ENCODE peak calls at places on chromosomes 13 and 19, in nine cellular contexts. F is suprapubic skin, B is breast epithelium, U is endothelial cell of umbilical vein, D is K562, Z is upper lobe of left lung, K is stomach, Y is GM12891, L is HepG2. W is an unnamed sample.

GRCh38 chr13:33096886-33097610 is 80.8 kb downstream of the KL start:
- DNase-seq in F (no peak), B (no peak), U (no peak), D (no peak), Z (no peak), K (no peak), Y (no peak), L (no peak), W (no peak)

GRCh38 chr19:34336781-34337271 is 28.2 kb upstream of the GPI start:
- DNase-seq in F (no peak), B (no peak), U (peak; percentile 68), D (peak; percentile 42), Z (no peak), K (no peak), Y (no peak), L (no peak), W (no peak)

GRCh38 chr13:62643007-62643483 is 1227.4 kb upstream of the PCDH20 start:
- DNase-seq in F (no peak), B (no peak), U (no peak), D (no peak), Z (no peak), K (no peak), Y (no peak), L (peak; percentile 5), W (no peak)

GRCh38 chr19:13463296-13463695 is 43.0 kb downstream of the CACNA1A start:
- DNase-seq in F (no peak), B (no peak), U (no peak), D (peak; percentile 28), Z (no peak), K (no peak), Y (no peak), L (no peak), W (no peak)

GRCh38 chr19:679418-680286 is 3.5 kb downstream of the FSTL3 start:
- DNase-seq in F (peak; percentile 86), B (no peak), U (peak; percentile 42), D (peak; percentile 66), Z (peak; percentile 92), K (peak; percentile 57), Y (no peak), L (no peak), W (peak; percentile 62)

GRCh38 chr13:94128430-94128829 is 351.1 kb downstream of the DCT start:
- DNase-seq in F (no peak), B (no peak), U (no peak), D (no peak), Z (no peak), K (no peak), Y (no peak), L (no peak), W (no peak)

GRCh38 chr13:21542563-21542962 is 61.4 kb downstream of the MICU2 start:
- DNase-seq in F (no peak), B (no peak), U (no peak), D (no peak), Z (no peak), K (no peak), Y (no peak), L (peak; percentile 10), W (no peak)

GRCh38 chr13:101209206-101209893 is 207.0 kb downstream of the NALCN start:
- DNase-seq in F (no peak), B (no peak), U (peak; percentile 10), D (no peak), Z (no peak), K (no peak), Y (no peak), L (no peak), W (no peak)

GRCh38 chr13:45335397-45336024 is 5.5 kb downstream of the TPT1 start:
- DNase-seq in F (no peak), B (no peak), U (no peak), D (no peak), Z (no peak), K (no peak), Y (no peak), L (peak; percentile 65), W (no peak)

GRCh38 chr13:45337803-45338202 is 3.2 kb downstream of the TPT1 start:
- DNase-seq in F (no peak), B (no peak), U (no peak), D (no peak), Z (no peak), K (no peak), Y (no peak), L (no peak), W (no peak)

GRCh38 chr13:45333973-45334922 is 6.7 kb downstream of the TPT1 start:
- DNase-seq in F (no peak), B (no peak), U (peak; percentile 45), D (no peak), Z (no peak), K (no peak), Y (no peak), L (no peak), W (no peak)

GRCh38 chr13:45337395-45337794 is 3.6 kb downstream of the TPT1 start:
- DNase-seq in F (no peak), B (no peak), U (no peak), D (no peak), Z (no peak), K (no peak), Y (no peak), L (no peak), W (no peak)

DNA sequence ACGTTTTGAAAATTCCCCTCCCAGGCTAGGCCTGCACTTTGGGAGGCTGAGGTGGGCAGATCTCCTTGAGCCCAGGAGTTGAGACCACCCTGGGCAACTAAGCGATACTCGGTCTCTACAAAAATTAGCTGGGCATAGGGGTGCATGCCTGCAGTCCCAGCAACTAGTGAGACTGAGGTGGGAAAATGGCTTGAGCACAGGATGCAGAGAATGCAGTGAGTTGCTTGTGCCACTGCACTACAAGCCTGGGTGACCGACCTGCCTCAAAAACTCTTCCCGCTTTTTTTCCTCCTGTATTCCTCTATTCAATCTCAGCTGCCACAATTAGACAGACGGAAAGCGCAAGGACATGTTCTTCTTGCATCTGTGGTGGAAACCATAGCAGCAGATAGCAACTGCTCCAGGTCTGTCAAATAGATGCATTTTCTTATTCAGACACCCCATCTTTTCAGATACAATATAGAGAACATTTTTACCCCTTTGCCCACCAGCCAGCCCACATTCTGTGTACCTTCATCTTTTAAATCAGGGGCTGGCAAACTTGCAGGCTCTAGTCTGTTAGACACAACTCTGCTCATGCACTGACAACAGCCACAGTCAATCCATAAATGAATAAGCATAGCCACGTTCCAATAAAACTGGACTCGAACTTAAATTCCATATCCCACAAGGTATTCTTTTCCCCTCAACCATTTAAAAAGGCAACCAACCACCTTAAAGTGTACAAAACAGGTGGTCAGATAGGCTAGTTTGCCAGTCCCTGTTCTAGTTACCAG is 4.8 kb downstream of the TPT1 start:
- DNase-seq in F (no peak), B (no peak), U (no peak), D (no peak), Z (no peak), K (no peak), Y (no peak), L (no peak), W (no peak)
- TF ChIP-seq POLR2AphosphoS5 in F (no peak), B (no peak), U (no peak), D (peak; percentile 31), Z (no peak), K (no peak), Y (peak; percentile 46), L (peak; percentile 16), W (peak; percentile 38)

DNA sequence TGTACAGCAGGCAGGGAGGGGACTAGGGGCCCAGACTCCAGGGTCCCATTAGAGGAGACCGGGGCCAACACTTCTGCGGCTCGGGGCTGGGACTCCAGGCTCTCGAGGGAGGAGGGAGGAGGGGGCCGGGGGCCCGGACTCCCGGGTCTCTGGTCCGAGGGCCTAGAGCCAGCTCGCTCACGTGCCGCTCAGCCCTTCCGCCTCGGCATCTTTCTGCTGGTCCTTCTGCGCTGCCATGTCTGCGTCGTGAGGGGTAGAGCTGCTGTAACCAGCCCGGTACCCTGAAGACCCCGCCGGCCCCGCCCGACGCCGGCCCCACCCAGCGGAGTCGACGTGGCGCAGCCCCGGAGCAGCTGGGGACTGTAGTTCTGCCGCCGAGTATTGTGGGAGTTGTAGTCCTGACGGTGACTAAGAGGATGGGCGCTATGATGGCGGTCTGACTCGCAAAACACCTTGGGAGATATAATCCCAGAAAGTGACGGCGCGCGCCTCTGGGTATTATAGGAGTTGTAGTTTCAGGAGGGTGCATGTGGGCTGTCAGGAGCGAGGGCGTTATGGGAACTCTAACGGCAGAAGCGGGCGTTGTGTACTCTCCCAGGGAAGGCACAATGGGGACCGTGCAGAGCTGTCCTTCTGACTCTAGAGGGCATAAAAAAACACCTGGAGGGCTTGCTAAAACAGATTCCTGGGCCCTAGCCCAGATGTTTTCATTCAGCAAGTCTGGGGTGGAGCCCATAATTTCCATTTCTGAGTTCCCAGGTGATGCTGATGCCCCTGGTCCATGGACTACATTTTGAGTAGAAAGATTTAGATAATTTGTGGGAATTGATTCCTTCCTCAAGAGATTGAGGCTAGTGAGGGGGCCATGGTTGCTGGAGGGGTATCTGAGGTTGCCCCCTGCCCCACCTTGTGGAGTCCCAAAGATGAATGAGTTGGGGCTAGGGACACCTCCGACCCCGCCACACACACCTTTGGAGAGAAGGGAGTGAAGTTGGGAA is at the start of gene RABAC1:
- DNase-seq in F (peak; percentile 93), B (peak; percentile 83), U (peak; percentile 91), D (peak; percentile 93), Z (peak; percentile 97), K (peak; percentile 89), Y (peak; percentile 97), L (peak; percentile 83), W (peak; percentile 97)
- TF ChIP-seq POLR2A in F (no peak), B (peak; percentile 32), U (no peak), D (no peak), Z (no peak), K (no peak), Y (peak; percentile 31), L (peak; percentile 13), W (peak; percentile 61)

GRCh38 chr19:17326595-17326966 is 8.1 kb downstream of the ANO8 start:
- DNase-seq in F (no peak), B (peak; percentile 57), U (no peak), D (no peak), Z (no peak), K (no peak), Y (no peak), L (no peak), W (no peak)

GRCh38 chr19:17328517-17329060 is 6.1 kb downstream of the ANO8 start:
- DNase-seq in F (no peak), B (no peak), U (no peak), D (peak; percentile 21), Z (peak; percentile 86), K (no peak), Y (no peak), L (no peak), W (no peak)

GRCh38 chr19:17327068-17327653 is 7.5 kb downstream of the ANO8 start:
- DNase-seq in F (no peak), B (no peak), U (no peak), D (no peak), Z (peak; percentile 80), K (no peak), Y (no peak), L (no peak), W (no peak)

GRCh38 chr19:17329061-17329767 is 5.4 kb downstream of the ANO8 start:
- DNase-seq in F (no peak), B (no peak), U (no peak), D (no peak), Z (no peak), K (no peak), Y (no peak), L (no peak), W (no peak)

DNA sequence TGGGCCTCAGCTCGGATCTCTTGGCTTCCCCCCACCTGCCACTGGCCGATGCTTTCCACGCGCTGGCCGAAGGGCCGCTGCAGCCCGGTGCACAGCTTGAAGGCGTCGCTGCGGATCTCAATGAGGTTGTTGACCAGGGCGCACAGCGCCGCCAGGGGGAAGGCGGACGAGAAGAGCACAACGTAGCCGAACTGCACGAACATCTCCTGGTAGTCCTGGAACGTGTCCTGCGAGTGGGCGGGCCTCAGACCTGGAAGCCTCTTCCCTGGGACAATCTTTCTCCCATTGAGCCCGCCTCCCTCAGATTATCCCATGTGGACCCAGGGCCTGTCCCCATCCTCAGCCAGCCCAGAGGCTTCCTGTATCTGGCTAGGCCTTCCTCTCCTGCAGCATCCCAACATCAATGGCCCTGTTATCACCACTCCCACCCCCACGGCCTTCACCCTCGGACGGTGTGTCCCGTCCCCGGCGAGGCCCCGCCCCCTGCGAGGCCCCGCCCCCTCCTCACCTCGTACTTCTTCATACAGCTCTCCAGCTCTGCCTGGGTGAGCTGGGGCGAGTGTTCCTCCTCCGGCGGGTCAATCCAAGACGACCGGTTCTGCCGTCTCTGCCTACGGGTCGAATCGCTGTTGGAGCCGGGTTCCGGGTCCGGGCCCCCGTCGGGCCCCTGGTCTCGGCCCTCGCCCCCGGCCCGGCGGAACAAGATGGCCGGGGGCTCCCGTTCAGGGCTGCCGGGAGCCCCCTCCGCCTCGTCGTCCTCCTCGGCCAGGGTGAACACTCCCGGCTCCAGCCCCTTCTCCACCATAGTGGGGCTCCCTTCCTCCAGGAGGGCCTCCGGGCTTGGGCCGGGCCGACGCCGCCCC is 6.8 kb downstream of the ANO8 start:
- DNase-seq in F (no peak), B (peak; percentile 94), U (peak; percentile 52), D (peak; percentile 80), Z (peak; percentile 92), K (peak; percentile 65), Y (peak; percentile 85), L (peak; percentile 13), W (peak; percentile 77)
- TF ChIP-seq POLR2AphosphoS5 in F (no peak), B (no peak), U (no peak), D (no peak), Z (no peak), K (no peak), Y (no peak), L (no peak), W (no peak)

DNA sequence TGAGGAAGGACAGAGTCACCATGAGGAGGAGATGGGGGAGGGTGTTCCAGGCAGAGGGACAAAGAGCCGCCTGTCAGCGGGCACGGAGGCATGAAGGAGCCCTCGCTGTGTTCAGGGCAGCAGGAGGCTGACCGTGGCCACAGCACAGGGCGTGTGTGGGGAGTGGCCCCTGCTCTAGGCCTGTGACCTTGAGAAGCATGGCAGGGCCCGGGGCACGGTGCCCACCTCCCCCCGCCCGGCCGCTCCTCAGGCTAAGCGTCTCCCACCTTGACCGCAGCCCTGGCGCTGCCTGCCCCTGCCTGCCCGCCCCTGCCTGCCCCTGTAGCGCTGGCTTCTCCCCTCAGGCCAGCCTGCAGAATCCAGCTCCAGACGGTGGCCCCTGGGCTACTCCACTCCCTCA is 11.6 kb downstream of the MAP2K2 start:
- DNase-seq in F (no peak), B (no peak), U (no peak), D (no peak), Z (peak; percentile 73), K (no peak), Y (no peak), L (no peak), W (no peak)
- TF ChIP-seq POLR2A in F (no peak), B (no peak), U (no peak), D (no peak), Z (no peak), K (no peak), Y (no peak), L (no peak), W (no peak)